ENCODE peak calls at places on chromosomes 4 and X, in six cellular contexts. C is GM13977, Z is skeletal muscle cell, X is coronary artery, N is GM23338, M is epithelial cell of esophagus. O is an unnamed sample.

GRCh38 chr4:165131247-165131832 is 18.7 kb upstream of the TMEM192 start:
- DNase-seq in N (peak), C (peak), Z (peak), M (peak), X (no peak), O (peak)

GRCh38 chr4:2367626-2368025 is 50.8 kb downstream of the ZFYVE28 start:
- DNase-seq in N (no peak), Z (no peak), M (no peak), X (no peak), C (no peak), O (no peak)

GRCh38 chr4:159484861-159485260 is 382.0 kb downstream of the RAPGEF2 start:
- DNase-seq in X (no peak), N (no peak), C (no peak), Z (no peak), M (peak), O (no peak)

GRCh38 chr4:107183155-107183774 is 147.2 kb upstream of the DKK2 start:
- DNase-seq in C (peak), N (peak), X (no peak), M (peak), Z (peak), O (no peak)

GRCh38 chr4:5474756-5475155 is 233.6 kb downstream of the EVC2 start:
- DNase-seq in X (peak), N (no peak), C (no peak), Z (no peak), M (peak), O (no peak)

GRCh38 chr4:186192068-186192751 is 843 bp downstream of the CYP4V2 start:
- DNase-seq in X (no peak), Z (no peak), N (peak), M (peak), C (peak), O (peak)

GRCh38 chr4:174669278-174669677 is 147.0 kb upstream of the HPGD start:
- DNase-seq in M (peak), X (no peak), Z (peak), C (no peak), N (no peak), O (no peak)

GRCh38 chr4:108045687-108046024 is 56.0 kb downstream of the HADH start:
- DNase-seq in C (no peak), X (no peak), M (no peak), N (no peak), Z (no peak), O (peak)

GRCh38 chr4:160403066-160403465 is 1300.2 kb downstream of the RAPGEF2 start:
- DNase-seq in C (no peak), N (no peak), X (no peak), Z (no peak), M (no peak), O (no peak)

GRCh38 chr4:38873290-38873949 is 5.8 kb downstream of the FAM114A1 start:
- DNase-seq in M (no peak), Z (no peak), C (no peak), N (peak), X (no peak), O (no peak)

GRCh38 chrX:84248226-84248625 is 60.2 kb upstream of the RPS6KA6 start:
- DNase-seq in N (no peak), X (no peak), M (peak), Z (peak), C (no peak), O (no peak)

GRCh38 chr4:73718375-73719373 is 21.7 kb upstream of the CXCL8 start:
- DNase-seq in Z (no peak), N (no peak), M (peak), C (peak), X (no peak), O (no peak)

GRCh38 chrX:106726485-106727437 is at the start of gene RNF128:
- DNase-seq in M (peak), X (no peak), C (no peak), N (peak), Z (no peak), O (no peak)

GRCh38 chrX:67692246-67692645 is 148.4 kb downstream of the AR start:
- DNase-seq in N (no peak), Z (no peak), X (no peak), C (no peak), M (peak), O (no peak)

GRCh38 chrX:72132456-72132855 is 741 bp upstream of the RTL5 start:
- DNase-seq in N (no peak), X (no peak), Z (no peak), C (no peak), M (no peak), O (no peak)

GRCh38 chrX:40852573-40852972 is 117.2 kb upstream of the MED14 start:
- DNase-seq in X (no peak), Z (no peak), N (peak), C (no peak), M (no peak), O (no peak)

GRCh38 chrX:25012433-25012735 is 3.4 kb downstream of the ARX start:
- DNase-seq in X (no peak), M (no peak), N (peak), Z (no peak), C (no peak), O (no peak)

GRCh38 chrX:16012250-16012649 is 111.1 kb upstream of the GRPR start:
- DNase-seq in N (no peak), X (no peak), M (no peak), Z (no peak), C (no peak), O (no peak)

GRCh38 chr4:140645614-140646412 is 77.1 kb upstream of the UCP1 start:
- DNase-seq in Z (no peak), M (no peak), X (no peak), C (no peak), N (no peak), O (no peak)

GRCh38 chrX:40109288-40110008 is 11.7 kb upstream of the BCOR start:
- DNase-seq in C (no peak), X (no peak), Z (no peak), M (no peak), N (peak), O (peak)

GRCh38 chr4:101286663-101287062 is 60.7 kb downstream of the PPP3CA start:
- DNase-seq in M (no peak), C (no peak), X (no peak), N (no peak), Z (no peak), O (no peak)

GRCh38 chr4:160928482-160928881 is 1235.3 kb downstream of the FSTL5 start:
- DNase-seq in C (no peak), Z (no peak), M (peak), X (no peak), N (no peak), O (no peak)

GRCh38 chr4:163109967-163110366 is 56.7 kb downstream of the NAF1 start:
- DNase-seq in Z (no peak), C (no peak), X (no peak), N (peak), M (no peak), O (no peak)

GRCh38 chr4:7120341-7120740 is 52.5 kb upstream of the GRPEL1 start:
- DNase-seq in Z (no peak), C (peak), X (no peak), N (peak), M (no peak), O (no peak)

GRCh38 chr4:2361366-2362285 is 56.8 kb downstream of the ZFYVE28 start:
- DNase-seq in M (no peak), N (peak), X (peak), Z (no peak), C (no peak), O (no peak)

GRCh38 chr4:53113433-53114215 is 251.5 kb downstream of the RASL11B start:
- DNase-seq in X (no peak), N (no peak), C (no peak), Z (no peak), M (peak), O (no peak)

GRCh38 chr4:176579233-176579632 is 213.5 kb downstream of the VEGFC start:
- DNase-seq in M (no peak), Z (no peak), C (no peak), N (peak), X (no peak), O (no peak)

GRCh38 chrX:14964500-14964899 is 91.3 kb downstream of the MOSPD2 start:
- DNase-seq in C (no peak), M (peak), Z (no peak), N (no peak), X (no peak), O (no peak)

GRCh38 chrX:133482345-133483041 is 67.2 kb upstream of the GPC4 start:
- DNase-seq in N (no peak), X (no peak), Z (peak), M (peak), C (no peak), O (no peak)

GRCh38 chrX:108257556-108257955 is 166.0 kb downstream of the ATG4A start:
- DNase-seq in M (no peak), Z (no peak), C (no peak), X (no peak), N (no peak), O (no peak)

O was measured in naive thymus-derived CD4-positive, alpha-beta T cell.